ENCODE peak calls at places on chromosomes 11 and 22, in five cellular contexts. I, U, Z, D and O are unnamed samples.

GRCh38 chr11:126415128-126415527 is 59.6 kb downstream of the ST3GAL4 start:
- DNase-seq in Z (peak; percentile 85), I (peak; percentile 77), U (peak; percentile 85), D (no peak), O (no peak)

GRCh38 chr11:61967924-61968757 is 707 bp upstream of the FTH1 start:
- DNase-seq in D (peak; percentile 86), I (peak; percentile 66), U (peak; percentile 56), Z (no peak), O (peak; percentile 43)

GRCh38 chr11:73114110-73114834 is 27.8 kb downstream of the FCHSD2 start:
- DNase-seq in Z (no peak), U (no peak), I (no peak), D (no peak), O (no peak)

GRCh38 chr11:1072821-1073231 is 1.8 kb upstream of the MUC2 start:
- DNase-seq in I (no peak), Z (no peak), D (no peak), U (no peak), O (no peak)

GRCh38 chr22:42286205-42286604 is 15.8 kb upstream of the TCF20 start:
- DNase-seq in Z (no peak), U (no peak), I (no peak), D (no peak), O (no peak)

GRCh38 chr22:43827926-43828710 is 16.0 kb upstream of the EFCAB6 start:
- DNase-seq in Z (no peak), U (no peak), D (peak; percentile 9), I (no peak), O (no peak)

GRCh38 chr22:44409691-44410316 is 88.2 kb downstream of the RTL6 start:
- DNase-seq in D (no peak), U (no peak), Z (no peak), I (no peak), O (no peak)

GRCh38 chr22:44569516-44569915 is 71.5 kb upstream of the RTL6 start:
- DNase-seq in D (no peak), U (no peak), I (no peak), Z (no peak), O (no peak)

GRCh38 chr22:31177420-31178162 is 17.6 kb downstream of the RNF185 start:
- DNase-seq in D (no peak), U (no peak), I (no peak), Z (peak; percentile 84), O (no peak)

GRCh38 chr22:43501951-43502874 is 90.4 kb downstream of the MPPED1 start:
- DNase-seq in U (no peak), I (no peak), Z (no peak), D (no peak), O (no peak)

GRCh38 chr22:24157783-24158170 is 23.5 kb upstream of the SUSD2 start:
- DNase-seq in U (no peak), D (no peak), I (no peak), Z (peak; percentile 24), O (no peak)

GRCh38 chr11:22479986-22480740 is 142.0 kb downstream of the SLC17A6 start:
- DNase-seq in I (no peak), Z (peak; percentile 22), U (no peak), D (no peak), O (no peak)

GRCh38 chr11:113494021-113494420 is 18.8 kb upstream of the DRD2 start:
- DNase-seq in U (no peak), D (no peak), I (no peak), Z (no peak), O (no peak)

GRCh38 chr22:46660604-46661201 is 40.5 kb downstream of the GRAMD4 start:
- DNase-seq in Z (no peak), D (no peak), U (peak; percentile 55), I (peak; percentile 82), O (no peak)

GRCh38 chr11:67641302-67642147 is 2.0 kb upstream of the TBX10 start:
- DNase-seq in D (no peak), I (peak; percentile 15), U (no peak), Z (no peak), O (no peak)

GRCh38 chr22:20207277-20208025 is 56.6 kb upstream of the CCDC188 start:
- DNase-seq in U (no peak), Z (no peak), D (no peak), I (no peak), O (no peak)

GRCh38 chr11:103794262-103794661 is 242.2 kb upstream of the DDI1 start:
- DNase-seq in U (no peak), Z (peak; percentile 82), D (no peak), I (no peak), O (no peak)

GRCh38 chr22:19235874-19236273 is 55.6 kb downstream of the CLTCL1 start:
- DNase-seq in U (no peak), I (no peak), D (no peak), Z (no peak), O (no peak)

GRCh38 chr11:80816966-80817365 is 1376.1 kb upstream of the TENM4 start:
- DNase-seq in D (no peak), U (no peak), I (no peak), Z (no peak), O (no peak)

GRCh38 chr22:31659246-31659645 is 2.8 kb downstream of the PISD start:
- DNase-seq in D (no peak), Z (no peak), I (no peak), U (no peak), O (no peak)

GRCh38 chr11:3022300-3022967 is 30.3 kb upstream of the NAP1L4 start:
- DNase-seq in U (no peak), I (no peak), Z (peak; percentile 90), D (no peak), O (no peak)

GRCh38 chr11:61303725-61304124 is 8.6 kb upstream of the VWCE start:
- DNase-seq in Z (no peak), U (no peak), D (no peak), I (no peak), O (no peak)

GRCh38 chr11:46916251-46916650 is 2.1 kb downstream of the LRP4 start:
- DNase-seq in U (no peak), Z (no peak), D (no peak), I (no peak), O (no peak)

GRCh38 chr11:134361241-134361640 is 29.5 kb downstream of the GLB1L2 start:
- DNase-seq in U (no peak), D (no peak), Z (no peak), I (no peak), O (no peak)

GRCh38 chr11:134361661-134362060 is 29.9 kb downstream of the GLB1L2 start:
- DNase-seq in Z (no peak), I (no peak), D (no peak), U (no peak), O (no peak)

GRCh38 chr11:134358853-134359490 is 27.2 kb downstream of the GLB1L2 start:
- DNase-seq in I (no peak), U (no peak), Z (no peak), D (no peak), O (no peak)

GRCh38 chr11:134359646-134360045 is 27.9 kb downstream of the GLB1L2 start:
- DNase-seq in I (no peak), U (no peak), Z (no peak), D (no peak), O (no peak)

GRCh38 chr11:134360050-134360835 is 28.5 kb downstream of the GLB1L2 start:
- DNase-seq in Z (peak; percentile 55), I (peak; percentile 80), D (peak; percentile 26), U (peak; percentile 60), O (peak; percentile 79)
- TF ChIP-seq CTCF in Z (peak; percentile 70), I (peak; percentile 89), D (no peak), U (peak; percentile 58), O (peak; percentile 96)

GRCh38 chr22:39185601-39186012 is 33.1 kb upstream of the CBX7 start:
- DNase-seq in I (no peak), D (no peak), Z (peak; percentile 52), U (peak; percentile 71), O (no peak)
- TF ChIP-seq CTCF in I (no peak), D (no peak), Z (peak; percentile 24), U (peak; percentile 17), O (no peak)

GRCh38 chr11:108734956-108735559 is 70.2 kb downstream of the DDX10 start:
- DNase-seq in I (no peak), D (no peak), Z (peak; percentile 34), U (no peak), O (no peak)
- TF ChIP-seq CTCF in I (peak; percentile 51), D (no peak), Z (peak; percentile 48), U (peak; percentile 23), O (peak; percentile 61)

DNA sequence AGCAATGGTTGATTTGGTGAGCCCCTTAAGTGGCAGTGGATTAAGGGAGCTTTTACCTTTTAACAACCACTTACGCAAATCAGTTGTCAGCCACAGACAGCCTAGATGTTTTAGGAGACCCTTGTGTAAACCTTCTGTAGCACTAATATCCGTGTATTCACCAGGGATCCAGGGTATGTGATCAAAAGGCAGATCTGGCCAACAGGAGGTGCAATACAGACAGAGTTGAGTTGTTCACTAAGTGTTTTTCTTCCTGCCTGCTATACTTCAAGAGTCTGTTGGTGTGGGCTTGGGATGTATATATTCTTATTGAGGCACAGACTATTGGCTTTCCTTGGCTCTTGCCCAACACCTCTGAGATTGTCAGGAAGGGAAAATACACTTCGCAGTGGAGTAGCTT is 175.1 kb downstream of the FAT3 start:
- DNase-seq in D (no peak), U (no peak), Z (no peak), I (no peak), O (no peak)
- TF ChIP-seq CTCF in D (no peak), U (no peak), Z (peak; percentile 1), I (no peak), O (no peak)

GRCh38 chr11:128323381-128323780 is 264.0 kb downstream of the ETS1 start:
- DNase-seq in U (no peak), D (no peak), I (no peak), Z (peak; percentile 53), O (no peak)
- TF ChIP-seq CTCF in U (no peak), D (no peak), I (peak; percentile 24), Z (peak; percentile 48), O (peak; percentile 24)

DNA sequence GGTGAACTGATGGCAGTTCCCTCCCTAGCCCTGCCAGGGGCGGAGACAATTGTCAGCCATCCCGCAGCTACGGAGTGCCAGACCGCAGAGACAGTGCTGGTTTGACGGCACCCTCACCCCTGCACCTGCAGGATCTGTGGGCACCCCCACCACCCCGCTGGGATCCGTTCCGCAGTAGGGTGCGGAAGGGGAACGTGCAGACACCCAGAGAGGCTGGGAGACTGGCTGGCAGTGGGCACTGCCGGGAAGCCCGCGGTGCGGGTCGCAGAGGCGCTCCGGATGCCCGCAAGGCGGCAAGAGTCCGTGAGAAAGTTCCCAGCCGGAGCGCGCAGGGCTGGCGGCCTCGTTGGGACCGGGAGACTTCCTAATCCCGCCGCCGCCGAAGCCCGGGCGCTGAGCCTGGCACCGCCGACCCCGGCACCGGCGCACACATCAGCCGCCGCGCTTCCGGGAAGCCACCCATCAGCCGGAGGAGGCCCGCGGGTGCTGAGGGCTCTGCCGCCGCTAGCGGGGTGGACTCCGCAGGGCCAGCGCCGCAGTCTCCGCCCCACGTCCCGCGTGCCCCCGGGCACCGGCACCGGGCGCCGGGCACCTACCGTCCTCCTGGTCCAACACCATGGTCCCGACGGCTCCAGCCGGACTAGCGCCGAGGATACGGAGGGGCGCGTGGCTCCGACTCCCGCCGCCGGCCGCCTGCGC is 4.3 kb upstream of the LMO1 start:
- DNase-seq in Z (no peak), U (no peak), D (peak; percentile 47), I (no peak), O (no peak)
- TF ChIP-seq CTCF in Z (no peak), U (no peak), D (no peak), I (no peak), O (no peak)

GRCh38 chr11:11988862-11989261 is 19.6 kb downstream of the DKK3 start:
- DNase-seq in D (no peak), I (no peak), Z (no peak), U (no peak), O (no peak)
- TF ChIP-seq CTCF in D (no peak), I (no peak), Z (peak; percentile 28), U (no peak), O (no peak)